ENCODE peak calls at places on chromosomes 16 and 17, in five cellular contexts. J, X, V, S and K are unnamed samples. For H3K36me3, the result is how much of the 10 kb centered on the place peaks cover.

GRCh38 chr16:50354629-50355456 is 13.9 kb downstream of the BRD7 start:
- DNase-seq in X (no peak), V (no peak), J (no peak), S (peak), K (peak)

GRCh38 chr17:81027591-81028505 is 7.1 kb upstream of the BAIAP2 start:
- DNase-seq in X (no peak), V (no peak), S (no peak), J (no peak), K (no peak)

GRCh38 chr17:301681-302299 is 50.8 kb downstream of the RPH3AL start:
- DNase-seq in J (no peak), V (no peak), X (no peak), S (no peak), K (no peak)

GRCh38 chr17:44557653-44558285 is 485 bp downstream of the FZD2 start:
- DNase-seq in J (peak), S (peak), X (no peak), V (peak), K (peak)

GRCh38 chr16:54931041-54931756 is 534 bp downstream of the IRX5 start:
- DNase-seq in J (no peak), V (peak), S (peak), X (peak), K (no peak)

GRCh38 chr17:7882068-7882467 is 6.5 kb upstream of the CHD3 start:
- DNase-seq in S (no peak), J (no peak), X (no peak), V (no peak), K (no peak)

GRCh38 chr16:75238132-75238852 is 13.1 kb downstream of the BCAR1 start:
- DNase-seq in J (peak), X (no peak), S (peak), V (no peak), K (no peak)

GRCh38 chr17:81043725-81044427 is 8.9 kb downstream of the BAIAP2 start:
- DNase-seq in X (no peak), S (peak), J (no peak), V (no peak), K (peak)

GRCh38 chr16:9154576-9155410 is 63.3 kb downstream of the HAPSTR1 start:
- DNase-seq in X (no peak), V (no peak), S (no peak), J (peak), K (no peak)

GRCh38 chr16:10749680-10750035 is 6.0 kb downstream of the NUBP1 start:
- DNase-seq in X (no peak), S (peak), V (no peak), J (peak), K (peak)

GRCh38 chr16:86756882-86757703 is 178.7 kb downstream of the FOXL1 start:
- DNase-seq in J (no peak), S (no peak), V (no peak), X (no peak), K (no peak)

GRCh38 chr16:87213536-87213935 is 103.7 kb downstream of the C16orf95 start:
- DNase-seq in X (no peak), V (no peak), J (no peak), S (no peak), K (no peak)

GRCh38 chr17:17051791-17052461 is 9.7 kb downstream of the MPRIP start:
- DNase-seq in V (no peak), J (peak), X (no peak), S (peak), K (no peak)

GRCh38 chr17:47990962-47991731 is 20.2 kb downstream of the CDK5RAP3 start:
- DNase-seq in X (peak), J (peak), S (peak), V (peak), K (no peak)

GRCh38 chr17:53278466-53278865 is 544.3 kb upstream of the KIF2B start:
- DNase-seq in J (no peak), X (no peak), V (no peak), S (no peak), K (no peak)

GRCh38 chr16:66984902-66985311 is 3.5 kb upstream of the CES4A start:
- DNase-seq in X (no peak), S (no peak), J (no peak), V (no peak), K (no peak)

GRCh38 chr16:66983033-66983432 is 5.4 kb upstream of the CES4A start:
- DNase-seq in V (no peak), S (no peak), J (no peak), X (no peak), K (no peak)

GRCh38 chr16:66986559-66986958 is 1.8 kb upstream of the CES4A start:
- DNase-seq in S (no peak), X (no peak), V (no peak), J (no peak), K (no peak)

GRCh38 chr16:66991545-66992077 is 3.2 kb downstream of the CES4A start:
- DNase-seq in J (no peak), V (no peak), X (no peak), S (no peak), K (no peak)

GRCh38 chr16:66988197-66988788 is at the start of gene CES4A:
- DNase-seq in S (peak), V (no peak), J (peak), X (no peak), K (peak)
- H3K23ac ChIP-seq in S (peak), V (no peak), J (peak), X (peak), K (no peak)

GRCh38 chr17:9509236-9509813 is 66.3 kb downstream of the STX8 start:
- DNase-seq in V (no peak), X (no peak), S (no peak), J (no peak), K (no peak)
- H3K36me3 ChIP-seq in V (under half), X (under half), S (under half), J (under half), K (under half)

GRCh38 chr17:42833771-42834422 is 700 bp downstream of the PSME3 start:
- DNase-seq in J (no peak), V (no peak), S (no peak), X (no peak), K (peak)
- H4K91ac ChIP-seq in J (peak), V (no peak), S (peak), X (no peak), K (peak)

DNA sequence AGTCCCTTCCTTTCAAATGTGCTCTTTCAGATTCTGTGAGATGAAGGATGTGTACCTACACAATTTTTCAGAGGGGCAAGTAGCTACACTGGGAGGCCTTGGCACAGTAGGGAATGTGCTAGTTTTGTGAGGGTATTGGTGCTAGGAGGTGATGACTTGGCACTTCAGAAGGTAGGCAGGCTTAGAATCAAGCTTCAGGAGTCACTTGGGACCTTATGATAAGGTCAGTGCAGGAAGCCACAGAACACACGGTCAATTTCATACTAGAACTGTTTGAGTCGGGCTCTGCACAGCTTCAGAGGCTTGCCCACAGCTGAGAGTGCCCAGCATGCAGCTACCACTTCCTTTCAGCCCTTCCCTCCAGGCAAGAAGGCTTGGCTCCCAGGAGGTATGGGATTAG is 6.1 kb downstream of the CMTM1 start:
- DNase-seq in J (no peak), X (no peak), S (no peak), V (no peak), K (no peak)
- H3K23ac ChIP-seq in J (no peak), X (no peak), S (no peak), V (no peak), K (no peak)